ENCODE peak calls at places on chromosomes 16 and 17, in four cellular contexts. R is H1, O is H9, I is IMR-90. F is an unnamed sample.

GRCh38 chr16:68744744-68745280 is 7.7 kb downstream of the CDH1 start:
- DNase-seq in R (no peak), O (peak), I (peak), F (peak)

GRCh38 chr17:59651346-59651745 is 31.7 kb downstream of the CLTC start:
- DNase-seq in R (no peak), O (no peak), I (peak), F (no peak)

GRCh38 chr16:82758406-82758805 is 131.6 kb downstream of the CDH13 start:
- DNase-seq in R (no peak), O (no peak), I (no peak), F (no peak)

GRCh38 chr17:36920032-36921000 is 17.0 kb upstream of the LHX1 start:
- DNase-seq in R (no peak), O (peak), I (peak), F (peak)

GRCh38 chr17:76816590-76817135 is 51.5 kb upstream of the MGAT5B start:
- DNase-seq in R (peak), O (peak), I (peak), F (peak)

GRCh38 chr16:50282955-50283631 is 16.7 kb downstream of the ADCY7 start:
- DNase-seq in R (no peak), O (no peak), I (no peak), F (no peak)

GRCh38 chr16:88292007-88292940 is 90.5 kb upstream of the ZNF469 start:
- DNase-seq in R (no peak), O (no peak), I (peak), F (no peak)

GRCh38 chr16:20957153-20957552 is 56.6 kb downstream of the LYRM1 start:
- DNase-seq in R (no peak), O (no peak), I (no peak), F (no peak)

GRCh38 chr17:49404906-49405305 is 9.8 kb downstream of the PHB1 start:
- DNase-seq in R (no peak), O (no peak), I (no peak), F (no peak)

GRCh38 chr17:21300601-21301571 is 16.4 kb downstream of the MAP2K3 start:
- DNase-seq in R (no peak), O (no peak), I (no peak), F (no peak)

GRCh38 chr16:89322381-89323119 is 105.0 kb downstream of the ZNF778 start:
- DNase-seq in R (no peak), O (peak), I (peak), F (peak)

GRCh38 chr16:61146429-61146828 is 889.8 kb downstream of the CDH8 start:
- DNase-seq in R (no peak), O (no peak), I (no peak), F (no peak)

GRCh38 chr16:68021490-68021889 is 1.5 kb downstream of the DDX28 start:
- DNase-seq in R (no peak), O (no peak), I (no peak), F (no peak)

GRCh38 chr17:51475650-51476221 is 215.4 kb downstream of the UTP18 start:
- DNase-seq in R (no peak), O (no peak), I (no peak), F (no peak)

GRCh38 chr17:82242977-82243647 is 14.3 kb downstream of the SLC16A3 start:
- DNase-seq in R (no peak), O (no peak), I (peak), F (no peak)
- H4K5ac ChIP-seq in R (no peak), O (no peak), I (no peak), F (no peak)

GRCh38 chr17:82275326-82275725 is 1.8 kb upstream of the CSNK1D start:
- DNase-seq in R (no peak), O (no peak), I (no peak), F (no peak)

GRCh38 chr17:82273327-82274133 is at the start of gene CSNK1D:
- DNase-seq in R (no peak), O (peak), I (peak), F (peak)

GRCh38 chr17:82272495-82273326 is 789 bp downstream of the CSNK1D start:
- DNase-seq in R (no peak), O (peak), I (no peak), F (peak)

GRCh38 chr17:82276951-82277350 is 3.5 kb upstream of the CSNK1D start:
- DNase-seq in R (no peak), O (no peak), I (no peak), F (no peak)

GRCh38 chr17:82274134-82275020 is 877 bp upstream of the CSNK1D start:
- DNase-seq in R (no peak), O (no peak), I (no peak), F (no peak)
- H2BK5ac ChIP-seq in R (peak), O (no peak), I (no peak), F (no peak)

GRCh38 chr16:31487076-31487719 is 4.3 kb downstream of the SLC5A2 start:
- DNase-seq in R (no peak), O (no peak), I (no peak), F (no peak)
- H3K9ac ChIP-seq in R (no peak), O (no peak), I (peak), F (no peak)

GRCh38 chr16:74725641-74726040 is 25.0 kb upstream of the MLKL start:
- DNase-seq in R (no peak), O (no peak), I (no peak), F (no peak)

GRCh38 chr16:74721716-74722115 is 21.1 kb upstream of the MLKL start:
- DNase-seq in R (no peak), O (no peak), I (no peak), F (no peak)

GRCh38 chr16:74724820-74725549 is 24.3 kb upstream of the MLKL start:
- DNase-seq in R (no peak), O (peak), I (peak), F (no peak)

GRCh38 chr16:74720579-74720978 is 19.9 kb upstream of the MLKL start:
- DNase-seq in R (no peak), O (no peak), I (no peak), F (no peak)

GRCh38 chr16:74723224-74723623 is 22.6 kb upstream of the MLKL start:
- DNase-seq in R (no peak), O (no peak), I (no peak), F (no peak)
- H4K5ac ChIP-seq in R (no peak), O (no peak), I (no peak), F (no peak)

GRCh38 chr17:78981010-78981888 is 1.5 kb upstream of the LGALS3BP start:
- DNase-seq in R (no peak), O (no peak), I (no peak), F (no peak)

GRCh38 chr17:78977681-78977943 is 2.1 kb downstream of the LGALS3BP start:
- DNase-seq in R (no peak), O (no peak), I (no peak), F (no peak)

GRCh38 chr17:78977992-78978973 is 1.4 kb downstream of the LGALS3BP start:
- DNase-seq in R (no peak), O (no peak), I (no peak), F (no peak)

GRCh38 chr17:78980624-78980972 is 875 bp upstream of the LGALS3BP start:
- DNase-seq in R (no peak), O (no peak), I (no peak), F (no peak)

DNA sequence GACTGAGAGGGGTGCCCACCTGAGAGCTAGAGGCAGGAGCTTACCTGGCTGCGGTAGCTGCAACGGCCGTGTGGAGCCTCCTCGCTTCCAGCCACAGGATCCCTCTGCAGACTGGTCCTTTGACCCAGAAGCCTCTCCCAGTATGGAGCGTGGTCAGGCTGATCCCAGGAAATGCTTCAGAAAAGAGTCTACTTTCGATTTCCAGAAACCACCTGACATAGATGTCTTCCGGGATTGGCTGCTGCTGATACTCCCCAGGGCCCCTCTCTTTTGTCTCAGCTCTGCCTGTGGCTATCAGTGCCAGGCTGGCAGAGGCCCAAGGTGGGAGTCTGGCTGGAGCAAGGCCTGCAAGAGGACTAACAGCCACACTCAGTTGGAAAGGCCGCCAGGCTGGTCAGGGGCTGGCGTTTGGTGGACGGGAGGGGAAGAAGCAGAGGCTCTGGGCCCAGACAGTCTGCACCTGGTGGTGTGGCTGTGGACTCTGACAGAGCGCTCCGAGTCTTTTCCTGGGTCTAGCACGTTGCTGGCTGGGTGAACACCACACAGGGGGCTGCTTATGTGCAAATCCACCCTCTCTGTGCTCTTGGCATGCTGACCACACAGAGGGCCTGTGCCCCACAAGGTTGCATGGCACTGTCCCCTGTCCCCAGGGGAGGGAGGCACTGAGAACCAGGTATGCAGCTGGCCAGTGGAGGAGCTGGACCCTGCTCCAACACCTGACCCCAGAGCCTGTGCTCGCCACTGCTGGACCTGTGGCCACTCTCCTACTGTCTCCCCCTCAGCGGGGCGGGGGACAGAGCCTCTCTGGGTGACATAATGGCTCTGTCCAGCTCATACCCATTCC is at the start of gene LGALS3BP:
- DNase-seq in R (no peak), O (peak), I (peak), F (peak)
- H2BK5ac ChIP-seq in R (peak), O (no peak), I (peak), F (no peak)

GRCh38 chr16:74296465-74297295 is at the start of gene PSMD7:
- DNase-seq in R (peak), O (peak), I (peak), F (peak)

GRCh38 chr16:74297296-74297665 is 667 bp downstream of the PSMD7 start:
- DNase-seq in R (no peak), O (no peak), I (peak), F (peak)

GRCh38 chr16:74302341-74302740 is 5.7 kb downstream of the PSMD7 start:
- DNase-seq in R (no peak), O (no peak), I (no peak), F (no peak)

GRCh38 chr16:74296120-74296464 is 522 bp upstream of the PSMD7 start:
- DNase-seq in R (no peak), O (no peak), I (no peak), F (no peak)

DNA sequence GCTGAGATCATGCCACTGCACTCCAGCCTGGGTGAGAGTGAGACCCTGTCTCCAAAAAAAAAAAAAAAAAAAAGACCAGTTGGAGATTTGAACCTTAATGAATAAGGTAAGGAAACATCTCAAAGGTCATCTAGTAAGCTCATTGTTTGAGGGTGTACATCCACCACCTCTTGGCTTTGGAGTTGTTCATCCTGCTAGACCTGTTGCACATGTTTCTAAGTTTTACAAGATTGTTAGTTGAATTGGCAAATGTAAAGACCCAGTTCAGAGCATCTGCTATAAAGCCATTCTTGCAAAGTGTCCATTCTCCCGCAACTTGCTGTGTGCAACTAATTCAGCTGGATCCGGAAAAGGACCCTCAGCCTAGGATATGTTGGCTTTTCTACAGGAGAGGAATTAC is 1.5 kb downstream of the PSMD7 start:
- DNase-seq in R (no peak), O (no peak), I (no peak), F (no peak)
- H3K9ac ChIP-seq in R (no peak), O (no peak), I (peak), F (no peak)